ENCODE peak calls at places on chromosomes 3 and 15, in four cellular contexts. I is HepG2, S is GM12878, E is H1. D is an unnamed sample.

GRCh38 chr3:28844688-28845324 is 436.1 kb upstream of the RBMS3 start:
- DNase-seq in E (no peak), S (no peak), I (no peak), D (no peak)

GRCh38 chr15:27538325-27538724 is 560.8 kb downstream of the OCA2 start:
- DNase-seq in S (no peak), I (no peak), E (no peak), D (no peak)

GRCh38 chr3:45929042-45929679 is 14.1 kb upstream of the CXCR6 start:
- DNase-seq in E (no peak), S (no peak), I (peak), D (peak)

GRCh38 chr3:13352621-13353131 is 67.4 kb downstream of the NUP210 start:
- DNase-seq in I (no peak), E (no peak), S (no peak), D (no peak)

GRCh38 chr3:62229908-62230307 is 143.4 kb downstream of the FEZF2 start:
- DNase-seq in I (no peak), E (no peak), S (no peak), D (peak)

GRCh38 chr3:178950676-178951075 is 120.9 kb downstream of the ZMAT3 start:
- DNase-seq in E (no peak), I (no peak), S (no peak), D (no peak)

GRCh38 chr3:48564022-48564421 is 441 bp upstream of the UCN2 start:
- DNase-seq in E (no peak), S (no peak), I (peak), D (no peak)

GRCh38 chr3:155737844-155738460 is 6.9 kb downstream of the PLCH1 start:
- DNase-seq in I (peak), S (peak), E (no peak), D (no peak)

GRCh38 chr3:193145248-193145647 is 95.8 kb upstream of the PLAAT1 start:
- DNase-seq in E (no peak), I (no peak), S (no peak), D (no peak)

GRCh38 chr15:28890711-28891495 is 5.1 kb downstream of the APBA2 start:
- DNase-seq in S (no peak), E (no peak), I (no peak), D (no peak)

GRCh38 chr3:157159037-157159761 is 748 bp downstream of the CCNL1 start:
- DNase-seq in E (no peak), I (peak), S (no peak), D (peak)
- TF ChIP-seq TCF12 in E (no peak), I (peak), S (peak), D (no peak)

DNA sequence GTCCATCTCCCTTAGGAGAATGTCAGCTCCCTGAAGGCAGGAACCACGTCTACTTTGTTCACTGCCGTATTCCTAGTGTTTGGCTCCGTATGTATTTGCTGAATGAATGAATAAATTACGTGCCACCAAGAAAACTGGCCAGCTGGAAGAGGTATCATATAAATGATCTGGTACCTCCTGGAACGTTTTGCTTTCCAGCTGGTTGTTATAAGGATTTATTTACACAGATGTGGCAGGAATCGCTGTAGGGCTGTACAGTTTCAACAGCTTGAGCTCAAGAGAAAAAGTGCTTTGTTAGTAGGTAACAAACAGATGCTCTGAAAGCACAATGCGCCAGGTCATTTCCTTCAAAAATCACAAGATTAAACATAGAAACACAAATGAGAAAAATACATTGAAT is 108.8 kb upstream of the ATP2B2 start:
- DNase-seq in E (no peak), I (no peak), S (no peak), D (peak)
- TF ChIP-seq TCF12 in E (no peak), I (no peak), S (no peak), D (no peak)

DNA sequence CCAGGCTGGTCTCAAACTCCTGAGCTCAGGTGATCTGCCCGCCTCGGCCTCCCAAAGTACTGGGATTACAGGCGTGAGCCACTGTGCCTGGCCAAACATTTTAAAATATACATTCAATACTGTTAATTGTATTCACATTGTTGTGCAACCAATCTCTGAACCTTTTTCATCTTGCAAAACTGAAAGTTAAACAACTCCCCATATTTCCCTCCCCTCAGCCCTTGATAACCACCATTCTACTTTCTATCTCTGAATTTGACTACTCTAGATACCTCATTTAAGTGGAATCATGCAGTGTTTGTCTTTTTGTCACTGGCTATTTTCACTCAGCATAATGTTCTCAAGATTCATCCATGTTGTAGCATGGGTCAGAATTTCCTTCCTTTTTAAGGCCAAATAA is 30.0 kb downstream of the HMCES start:
- DNase-seq in S (no peak), E (no peak), I (peak), D (no peak)
- TF ChIP-seq TCF12 in S (no peak), E (no peak), I (no peak), D (no peak)

GRCh38 chr3:100732435-100732834 is 23.1 kb downstream of the TFG start:
- DNase-seq in S (no peak), E (no peak), I (no peak), D (no peak)

GRCh38 chr3:100740207-100740606 is 30.9 kb downstream of the TFG start:
- DNase-seq in S (no peak), E (no peak), I (no peak), D (no peak)

GRCh38 chr3:100737334-100737733 is 28.0 kb downstream of the TFG start:
- DNase-seq in I (no peak), E (no peak), S (no peak), D (peak)
- TF ChIP-seq TCF12 in I (no peak), E (no peak), S (no peak), D (no peak)

GRCh38 chr3:35544976-35545375 is 94.3 kb upstream of the ARPP21 start:
- DNase-seq in I (no peak), E (no peak), S (no peak), D (no peak)

DNA sequence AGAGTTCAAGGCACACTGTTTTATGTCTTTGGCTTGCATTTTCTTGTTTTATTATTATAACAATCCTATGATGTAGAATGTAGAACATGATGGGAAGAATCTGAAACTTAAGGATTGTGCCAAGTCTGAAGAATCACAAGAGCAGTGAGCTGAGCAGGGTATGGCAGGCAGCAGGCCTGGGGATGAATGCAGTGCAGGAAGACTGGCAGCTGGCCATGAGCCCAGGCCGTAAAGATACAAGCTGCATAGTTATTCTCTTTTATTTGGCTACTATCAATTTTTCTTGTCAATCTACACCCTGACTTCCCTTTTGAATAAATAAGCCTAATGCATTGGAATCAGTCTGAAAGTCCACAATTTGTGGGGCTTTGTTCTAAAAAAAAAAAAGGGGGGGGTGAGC is 89.6 kb upstream of the ARPP21 start:
- DNase-seq in S (no peak), I (no peak), E (no peak), D (no peak)
- TF ChIP-seq TCF12 in S (no peak), I (no peak), E (no peak), D (no peak)

GRCh38 chr3:195156286-195156890 is 114.6 kb downstream of the XXYLT1 start:
- DNase-seq in I (peak), E (no peak), S (no peak), D (no peak)
- TF ChIP-seq TCF12 in I (no peak), E (no peak), S (no peak), D (no peak)

DNA sequence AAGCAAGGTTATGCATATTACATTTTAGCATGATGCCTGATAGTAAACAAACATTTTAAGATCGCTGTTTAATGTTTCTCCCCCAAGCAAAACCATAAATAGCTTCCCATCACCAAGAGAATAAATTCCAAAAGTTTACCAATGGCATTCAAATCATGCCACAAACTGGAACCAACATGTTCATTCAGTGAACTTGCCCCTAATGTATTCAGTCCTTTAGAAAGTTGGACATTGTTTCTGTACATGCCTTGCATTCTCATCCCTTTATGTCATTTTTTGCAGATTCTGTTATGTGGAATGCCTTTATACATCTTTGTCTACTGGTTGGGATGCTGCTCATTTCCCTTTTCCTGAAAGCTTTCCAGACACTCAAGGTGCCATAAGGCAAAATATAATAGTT is 105.5 kb downstream of the PYDC2 start:
- DNase-seq in S (no peak), E (no peak), I (no peak), D (no peak)
- TF ChIP-seq TCF12 in S (no peak), E (no peak), I (no peak), D (no peak)

GRCh38 chr15:51160484-51160883 is 65.8 kb upstream of the TNFAIP8L3 start:
- DNase-seq in I (no peak), E (no peak), S (no peak), D (no peak)

GRCh38 chr15:51155906-51156305 is 61.2 kb upstream of the TNFAIP8L3 start:
- DNase-seq in S (no peak), I (no peak), E (no peak), D (no peak)

GRCh38 chr15:51155016-51155580 is 60.4 kb upstream of the TNFAIP8L3 start:
- DNase-seq in S (no peak), I (no peak), E (no peak), D (no peak)

GRCh38 chr15:51161491-51162260 is 67.0 kb upstream of the TNFAIP8L3 start:
- DNase-seq in S (no peak), I (no peak), E (no peak), D (no peak)

DNA sequence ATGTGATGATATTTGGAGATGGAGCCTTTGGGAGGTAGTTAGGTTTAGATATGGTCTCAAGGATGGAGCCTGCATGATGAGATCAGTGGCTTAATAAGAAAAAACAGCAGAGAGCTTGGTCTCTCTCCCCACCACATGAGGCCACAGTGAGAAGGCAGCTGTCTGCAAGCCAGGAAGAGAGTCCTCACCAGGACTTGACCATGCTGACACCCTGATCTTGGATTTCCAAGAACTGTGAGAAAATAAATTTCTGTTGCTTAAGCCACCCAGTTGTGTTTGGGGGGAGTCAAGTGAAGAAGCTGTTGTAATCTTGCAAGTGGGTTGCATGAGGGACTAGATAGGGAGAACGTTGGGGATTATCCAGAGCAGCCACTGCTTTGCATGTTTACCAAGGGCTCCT is 62.3 kb upstream of the TNFAIP8L3 start:
- DNase-seq in I (no peak), S (no peak), E (no peak), D (no peak)
- TF ChIP-seq TCF12 in I (no peak), S (no peak), E (no peak), D (no peak)

D was measured in SK-N-SH.